ENCODE peak calls at places on chromosomes 12 and 14, in five cellular contexts. B is endothelial cell, F is RWPE1, S is AG04449, W is heart left ventricle. R is an unnamed sample.

GRCh38 chr12:49615725-49616124 is 7.6 kb upstream of the PRPF40B start:
- DNase-seq in B (no peak), F (no peak), S (no peak), W (no peak), R (no peak)

GRCh38 chr12:49784756-49785409 is 43.3 kb downstream of the NCKAP5L start:
- DNase-seq in B (no peak), F (no peak), S (no peak), W (no peak), R (no peak)

GRCh38 chr12:76945867-76946266 is 67.0 kb upstream of the CSRP2 start:
- DNase-seq in B (no peak), F (peak; percentile 49), S (no peak), W (no peak), R (no peak)

GRCh38 chr12:41882144-41882805 is 262.4 kb downstream of the GXYLT1 start:
- DNase-seq in B (no peak), F (no peak), S (no peak), W (no peak), R (no peak)

GRCh38 chr12:47686645-47687240 is 19.1 kb downstream of the RPAP3 start:
- DNase-seq in B (peak; percentile 30), F (peak; percentile 60), S (peak; percentile 7), W (no peak), R (no peak)

GRCh38 chr12:30725739-30726138 is 29.0 kb downstream of the CAPRIN2 start:
- DNase-seq in B (no peak), F (peak; percentile 84), S (peak; percentile 59), W (no peak), R (peak; percentile 31)

GRCh38 chr12:113019045-113019444 is 37.5 kb upstream of the DTX1 start:
- DNase-seq in B (no peak), F (peak; percentile 71), S (no peak), W (no peak), R (no peak)

GRCh38 chr12:19779393-19780056 is 340.2 kb downstream of the AEBP2 start:
- DNase-seq in B (no peak), F (no peak), S (no peak), W (peak; percentile 46), R (no peak)

GRCh38 chr14:67538501-67538900 is 5.4 kb downstream of the PLEKHH1 start:
- DNase-seq in B (no peak), F (no peak), S (no peak), W (no peak), R (no peak)

GRCh38 chr12:67068204-67068731 is 200.9 kb upstream of the CAND1 start:
- DNase-seq in B (peak; percentile 19), F (no peak), S (no peak), W (no peak), R (no peak)

GRCh38 chr14:50364792-50365191 is 31.9 kb downstream of the CDKL1 start:
- DNase-seq in B (no peak), F (peak; percentile 43), S (no peak), W (no peak), R (no peak)

GRCh38 chr12:24127919-24128721 is 178.7 kb upstream of the SOX5 start:
- DNase-seq in B (no peak), F (no peak), S (no peak), W (no peak), R (no peak)

GRCh38 chr12:68481181-68481941 is 129.3 kb upstream of the RAP1B start:
- DNase-seq in B (no peak), F (no peak), S (no peak), W (no peak), R (peak; percentile 24)

GRCh38 chr12:42704340-42704739 is 114.8 kb upstream of the PRICKLE1 start:
- DNase-seq in B (no peak), F (no peak), S (no peak), W (no peak), R (no peak)

GRCh38 chr14:100736269-100737180 is 9.8 kb downstream of the DLK1 start:
- DNase-seq in B (no peak), F (no peak), S (no peak), W (peak; percentile 15), R (no peak)

GRCh38 chr12:5535531-5535930 is 103.6 kb downstream of the NTF3 start:
- DNase-seq in B (no peak), F (no peak), S (peak; percentile 46), W (no peak), R (no peak)

GRCh38 chr12:57456145-57456700 is 1.1 kb downstream of the INHBE start:
- DNase-seq in B (peak; percentile 71), F (no peak), S (no peak), W (no peak), R (no peak)

GRCh38 chr14:103030741-103031565 is 26.4 kb downstream of the CDC42BPB start:
- DNase-seq in B (no peak), F (no peak), S (no peak), W (no peak), R (no peak)

GRCh38 chr14:99233222-99234035 is 38.6 kb downstream of the BCL11B start:
- DNase-seq in B (no peak), F (no peak), S (no peak), W (no peak), R (no peak)

GRCh38 chr14:75141062-75141461 is 14.2 kb upstream of the NEK9 start:
- DNase-seq in B (no peak), F (no peak), S (no peak), W (no peak), R (no peak)

GRCh38 chr14:70822706-70823185 is 13.4 kb upstream of the MAP3K9 start:
- DNase-seq in B (peak; percentile 56), F (no peak), S (no peak), W (peak; percentile 32), R (no peak)

GRCh38 chr14:45135181-45135580 is 549 bp upstream of the FANCM start:
- DNase-seq in B (no peak), F (no peak), S (no peak), W (no peak), R (no peak)

GRCh38 chr12:59121466-59121865 is 201.2 kb upstream of the LRIG3 start:
- DNase-seq in B (no peak), F (no peak), S (no peak), W (no peak), R (no peak)

GRCh38 chr12:46524778-46525177 is 152.2 kb upstream of the SLC38A2 start:
- DNase-seq in B (no peak), F (no peak), S (no peak), W (peak; percentile 91), R (peak; percentile 42)

GRCh38 chr12:107560194-107560905 is 125.2 kb upstream of the PWP1 start:
- DNase-seq in B (peak; percentile 9), F (no peak), S (no peak), W (no peak), R (no peak)

GRCh38 chr12:674272-674781 is 11.1 kb upstream of the NINJ2 start:
- DNase-seq in B (no peak), F (no peak), S (no peak), W (no peak), R (no peak)

GRCh38 chr12:132605892-132606291 is 4.5 kb downstream of the LRCOL1 start:
- DNase-seq in B (no peak), F (no peak), S (no peak), W (no peak), R (no peak)

GRCh38 chr12:15853877-15854276 is 28.3 kb upstream of the STRAP start:
- DNase-seq in B (no peak), F (no peak), S (no peak), W (no peak), R (no peak)
- TF ChIP-seq CTCF in B (no peak), F (no peak), S (no peak), W (no peak), R (no peak)

GRCh38 chr12:131438874-131439273 is 272.0 kb upstream of the SFSWAP start:
- DNase-seq in B (no peak), F (no peak), S (no peak), W (no peak), R (no peak)
- TF ChIP-seq CTCF in B (no peak), F (no peak), S (no peak), W (no peak), R (no peak)

GRCh38 chr12:51434305-51434704 is 9.7 kb downstream of the SLC4A8 start:
- DNase-seq in B (no peak), F (no peak), S (no peak), W (no peak), R (no peak)
- TF ChIP-seq CTCF in B (no peak), F (no peak), S (no peak), W (no peak), R (no peak)

GRCh38 chr12:105235747-105236476 is at the start of gene APPL2:
- DNase-seq in B (peak; percentile 88), F (peak; percentile 91), S (no peak), W (peak; percentile 93), R (peak; percentile 73)
- TF ChIP-seq CTCF in B (peak; percentile 65), F (peak; percentile 51), S (no peak), W (peak; percentile 22), R (no peak)

GRCh38 chr12:26767116-26767515 is 65.9 kb downstream of the ITPR2 start:
- DNase-seq in B (no peak), F (no peak), S (no peak), W (no peak), R (no peak)
- TF ChIP-seq CTCF in B (no peak), F (no peak), S (no peak), W (no peak), R (no peak)

GRCh38 chr14:81625343-81625742 is 91.7 kb upstream of the SEL1L start:
- DNase-seq in B (no peak), F (peak; percentile 10), S (no peak), W (no peak), R (no peak)
- TF ChIP-seq CTCF in B (no peak), F (peak; percentile 42), S (no peak), W (peak; percentile 34), R (no peak)